ENCODE peak calls at places on chromosomes 1 and 21, in seven cellular contexts. L is occipital lobe, X is HTR-8/SVneo, H is C1 segment of cervical spinal cord, T is Peyer's patch, Q is hippocampal formation, E is T-cell. U is an unnamed sample.

GRCh38 chr1:54421101-54421504 is 14.9 kb upstream of the SSBP3 start:
- DNase-seq in T (no peak), X (no peak), L (no peak), E (no peak), Q (no peak), H (no peak), U (no peak)

GRCh38 chr1:9653783-9654517 is 2.4 kb downstream of the PIK3CD start:
- DNase-seq in Q (no peak), H (no peak), X (no peak), L (no peak), T (no peak), E (peak), U (no peak)

GRCh38 chr1:177825276-177825903 is 144.5 kb downstream of the SEC16B start:
- DNase-seq in L (no peak), H (no peak), T (no peak), E (no peak), X (no peak), Q (no peak), U (no peak)

GRCh38 chr1:11078631-11079030 is 18.8 kb upstream of the SRM start:
- DNase-seq in E (no peak), T (no peak), H (no peak), Q (no peak), X (no peak), L (no peak), U (no peak)

GRCh38 chr1:212410231-212410825 is 4.4 kb downstream of the PACC1 start:
- DNase-seq in T (peak), X (no peak), L (no peak), Q (no peak), E (no peak), H (no peak), U (no peak)

GRCh38 chr21:31111093-31111492 is 72.8 kb upstream of the KRTAP19-8 start:
- DNase-seq in Q (no peak), H (no peak), X (no peak), E (no peak), T (no peak), L (no peak), U (no peak)

GRCh38 chr1:87329756-87330200 is 1.1 kb downstream of the LMO4 start:
- DNase-seq in L (no peak), H (no peak), T (no peak), X (no peak), E (no peak), Q (peak), U (peak)

GRCh38 chr21:33492571-33492970 is 1.1 kb upstream of the DNAJC28 start:
- DNase-seq in H (no peak), X (no peak), E (no peak), L (no peak), T (no peak), Q (no peak), U (no peak)

GRCh38 chr1:109994654-109995053 is 10.1 kb downstream of the AHCYL1 start:
- DNase-seq in L (no peak), X (no peak), H (no peak), T (no peak), Q (peak), E (no peak), U (no peak)

GRCh38 chr1:146032613-146033219 is 11.2 kb upstream of the HJV start:
- DNase-seq in Q (peak), X (peak), T (no peak), L (no peak), H (no peak), E (no peak), U (no peak)

U was measured in T-helper 2 cell.